ENCODE peak calls at places on chromosomes 11 and 22, in five cellular contexts. G, Z, K, Q and S are unnamed samples.

GRCh38 chr11:118885831-118886571 is 2.3 kb downstream of the CXCR5 start:
- DNase-seq in K (no peak), Q (no peak), Z (no peak), G (no peak), S (no peak)

GRCh38 chr11:73366265-73366610 is 10.0 kb upstream of the RELT start:
- DNase-seq in K (no peak), Q (no peak), Z (no peak), G (no peak), S (no peak)

GRCh38 chr22:27377901-27378300 is 423.7 kb downstream of the MN1 start:
- DNase-seq in Z (no peak), K (no peak), Q (no peak), G (no peak), S (no peak)

GRCh38 chr22:26646158-26646557 is 11.2 kb upstream of the MIAT start:
- DNase-seq in Z (no peak), Q (no peak), K (no peak), G (no peak), S (no peak)

GRCh38 chr11:130202818-130203671 is 43.5 kb downstream of the ST14 start:
- DNase-seq in Q (no peak), K (no peak), Z (no peak), G (no peak), S (no peak)

GRCh38 chr11:132858203-132858602 is 674.1 kb downstream of the OPCML start:
- DNase-seq in Z (no peak), K (no peak), Q (no peak), G (peak), S (no peak)

GRCh38 chr11:78630155-78630554 is 55.5 kb upstream of the NARS2 start:
- DNase-seq in Z (no peak), G (no peak), K (no peak), Q (no peak), S (no peak)

GRCh38 chr22:43370045-43370444 is 26.9 kb upstream of the SCUBE1 start:
- DNase-seq in Z (no peak), Q (no peak), K (no peak), G (no peak), S (no peak)

GRCh38 chr11:133047036-133047800 is 485.1 kb downstream of the OPCML start:
- DNase-seq in Q (no peak), Z (no peak), G (no peak), K (no peak), S (peak)

GRCh38 chr11:45669956-45670355 is 4.5 kb upstream of the CHST1 start:
- DNase-seq in Q (no peak), G (no peak), K (no peak), Z (no peak), S (no peak)

GRCh38 chr11:93188726-93189125 is 9.1 kb downstream of the SLC36A4 start:
- DNase-seq in Q (no peak), G (no peak), K (no peak), Z (no peak), S (no peak)

GRCh38 chr11:130677486-130678153 is 229.2 kb downstream of the ADAMTS15 start:
- DNase-seq in Q (no peak), G (no peak), Z (peak), K (no peak), S (no peak)

GRCh38 chr22:42945736-42946135 is 69.2 kb downstream of the PACSIN2 start:
- DNase-seq in K (no peak), Q (no peak), Z (no peak), G (no peak), S (no peak)

GRCh38 chr11:74321487-74322188 is 10.2 kb upstream of the P4HA3 start:
- DNase-seq in Z (peak), K (no peak), G (peak), Q (peak), S (peak)

GRCh38 chr11:829116-829945 is 1.6 kb downstream of the CRACR2B start:
- DNase-seq in Z (no peak), K (no peak), Q (no peak), G (no peak), S (no peak)

GRCh38 chr11:26297179-26297970 is 34.6 kb upstream of the ANO3 start:
- DNase-seq in Z (peak), G (peak), K (no peak), Q (peak), S (peak)

GRCh38 chr11:15053201-15053685 is 20.1 kb upstream of the CALCB start:
- DNase-seq in K (no peak), G (no peak), Q (no peak), Z (no peak), S (no peak)

GRCh38 chr22:43273902-43274484 is 69.2 kb downstream of the SCUBE1 start:
- DNase-seq in K (peak), Q (peak), Z (peak), G (peak), S (peak)

GRCh38 chr11:78228467-78228866 is 39.7 kb downstream of the USP35 start:
- DNase-seq in K (peak), Z (peak), G (peak), Q (peak), S (peak)

GRCh38 chr11:1921576-1922141 is 2.2 kb downstream of the TNNT3 start:
- DNase-seq in K (no peak), Q (no peak), G (no peak), Z (no peak), S (peak)

GRCh38 chr11:113618360-113618759 is 87.7 kb downstream of the TMPRSS5 start:
- DNase-seq in K (no peak), G (no peak), Q (no peak), Z (no peak), S (no peak)

GRCh38 chr11:8333431-8334401 is 70.0 kb upstream of the LMO1 start:
- DNase-seq in G (no peak), Q (no peak), Z (no peak), K (no peak), S (no peak)

GRCh38 chr11:7278314-7278917 is 26.7 kb downstream of the SYT9 start:
- DNase-seq in K (no peak), Q (peak), Z (peak), G (peak), S (peak)

GRCh38 chr11:34501962-34502361 is 11.6 kb downstream of the ELF5 start:
- DNase-seq in K (no peak), G (no peak), Z (no peak), Q (no peak), S (no peak)

GRCh38 chr11:26228778-26229177 is 103.2 kb upstream of the ANO3 start:
- DNase-seq in Z (no peak), Q (no peak), K (no peak), G (no peak), S (no peak)

GRCh38 chr11:16191852-16192240 is 164.5 kb downstream of the SOX6 start:
- DNase-seq in K (no peak), Q (no peak), Z (no peak), G (no peak), S (peak)

GRCh38 chr11:15576759-15577158 is 462.0 kb downstream of the INSC start:
- DNase-seq in K (no peak), G (no peak), Q (no peak), Z (no peak), S (no peak)

GRCh38 chr11:17240780-17241179 is 33.0 kb upstream of the PIK3C2A start:
- DNase-seq in Q (no peak), K (no peak), Z (no peak), G (no peak), S (no peak)

GRCh38 chr11:111694851-111695250 is 71.3 kb downstream of the PPP2R1B start:
- DNase-seq in G (peak), K (no peak), Q (no peak), Z (no peak), S (no peak)

GRCh38 chr11:18743900-18744514 is 18.0 kb upstream of the IGSF22 start:
- DNase-seq in Z (no peak), G (no peak), Q (no peak), K (no peak), S (no peak)

GRCh38 chr11:1546536-1547466 is 25.3 kb downstream of the DUSP8 start:
- DNase-seq in K (no peak), Q (peak), G (peak), Z (no peak), S (peak)

GRCh38 chr11:7499046-7499445 is 13.7 kb downstream of the OLFML1 start:
- DNase-seq in Z (no peak), K (no peak), Q (no peak), G (no peak), S (no peak)

GRCh38 chr11:107691003-107691402 is 20.9 kb downstream of the SLN start:
- DNase-seq in G (no peak), Q (no peak), Z (no peak), K (no peak), S (no peak)

GRCh38 chr11:69461272-69461962 is 20.0 kb upstream of the LINC01488 start:
- DNase-seq in G (no peak), Z (no peak), K (no peak), Q (no peak), S (no peak)

GRCh38 chr22:27492566-27493201 is 308.9 kb downstream of the MN1 start:
- DNase-seq in Z (no peak), G (no peak), K (no peak), Q (no peak), S (no peak)

GRCh38 chr22:30008401-30008800 is 71.9 kb upstream of the HORMAD2 start:
- DNase-seq in Z (no peak), G (no peak), K (no peak), Q (no peak), S (no peak)
- TF ChIP-seq FOXM1 in Z (no peak), G (no peak), K (no peak), Q (no peak), S (no peak)

DNA sequence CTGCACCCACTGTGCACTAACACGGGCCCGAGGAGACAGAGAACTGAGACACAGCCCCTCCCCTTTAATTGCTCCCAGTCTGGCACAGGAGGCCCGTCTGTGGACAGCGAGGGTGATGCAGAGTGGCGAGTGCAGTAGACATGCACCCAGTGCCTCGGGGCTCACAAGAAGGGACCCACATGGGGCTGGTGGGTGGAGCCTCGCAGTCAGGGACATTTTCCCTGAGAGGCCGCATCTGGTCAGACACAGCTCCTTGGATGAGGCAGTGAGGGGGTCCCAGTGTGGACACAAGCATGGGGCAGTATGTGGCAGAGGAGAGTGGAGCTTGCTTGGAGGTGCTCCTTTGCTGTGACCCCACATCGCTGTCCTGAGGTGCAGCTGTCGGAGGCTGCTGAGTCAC is 54.8 kb downstream of the SBF1 start:
- DNase-seq in K (no peak), Z (no peak), Q (no peak), G (no peak), S (no peak)
- TF ChIP-seq FOXM1 in K (no peak), Z (no peak), Q (no peak), G (no peak), S (no peak)

GRCh38 chr22:45008853-45009751 is 703 bp downstream of the PHF21B start:
- DNase-seq in Z (no peak), G (no peak), K (no peak), Q (no peak), S (peak)
- TF ChIP-seq FOXM1 in Z (no peak), G (no peak), K (no peak), Q (no peak), S (no peak)

DNA sequence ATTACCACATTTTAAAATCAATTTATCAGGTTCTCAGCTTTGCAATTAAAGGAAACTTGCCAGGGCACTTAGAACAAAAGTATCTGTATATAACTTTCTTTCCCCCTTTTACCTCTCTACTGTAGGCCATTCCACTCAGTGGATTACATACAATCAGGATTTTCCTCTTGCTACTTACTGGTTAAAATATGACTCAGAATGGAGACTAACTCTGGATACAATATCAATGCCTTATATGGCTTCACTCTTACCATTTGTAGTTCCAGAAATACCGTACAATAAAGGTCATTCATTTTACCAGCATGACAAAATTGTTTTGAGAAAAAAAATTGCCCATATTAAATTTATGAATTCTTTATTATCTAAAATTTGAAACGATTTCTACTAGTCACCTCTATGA is 706.8 kb downstream of the KCNA4 start:
- DNase-seq in K (no peak), Z (no peak), G (no peak), Q (no peak), S (no peak)
- TF ChIP-seq FOXM1 in K (no peak), Z (no peak), G (no peak), Q (no peak), S (peak)

GRCh38 chr22:33875316-33875715 is 45.0 kb downstream of the LARGE1 start:
- DNase-seq in G (no peak), K (no peak), Q (no peak), Z (no peak), S (no peak)
- TF ChIP-seq FOXM1 in G (no peak), K (no peak), Q (no peak), Z (no peak), S (no peak)

GRCh38 chr22:28815729-28816128 is 15.4 kb upstream of the XBP1 start:
- DNase-seq in K (no peak), Z (no peak), G (no peak), Q (no peak), S (no peak)

GRCh38 chr22:28819253-28820096 is 19.1 kb upstream of the XBP1 start:
- DNase-seq in G (no peak), Q (no peak), K (no peak), Z (peak), S (no peak)

GRCh38 chr22:28816994-28817530 is 16.7 kb upstream of the XBP1 start:
- DNase-seq in Q (no peak), K (no peak), G (no peak), Z (no peak), S (no peak)

GRCh38 chr22:28820885-28821284 is 20.5 kb upstream of the XBP1 start:
- DNase-seq in G (no peak), Z (no peak), Q (no peak), K (no peak), S (no peak)

DNA sequence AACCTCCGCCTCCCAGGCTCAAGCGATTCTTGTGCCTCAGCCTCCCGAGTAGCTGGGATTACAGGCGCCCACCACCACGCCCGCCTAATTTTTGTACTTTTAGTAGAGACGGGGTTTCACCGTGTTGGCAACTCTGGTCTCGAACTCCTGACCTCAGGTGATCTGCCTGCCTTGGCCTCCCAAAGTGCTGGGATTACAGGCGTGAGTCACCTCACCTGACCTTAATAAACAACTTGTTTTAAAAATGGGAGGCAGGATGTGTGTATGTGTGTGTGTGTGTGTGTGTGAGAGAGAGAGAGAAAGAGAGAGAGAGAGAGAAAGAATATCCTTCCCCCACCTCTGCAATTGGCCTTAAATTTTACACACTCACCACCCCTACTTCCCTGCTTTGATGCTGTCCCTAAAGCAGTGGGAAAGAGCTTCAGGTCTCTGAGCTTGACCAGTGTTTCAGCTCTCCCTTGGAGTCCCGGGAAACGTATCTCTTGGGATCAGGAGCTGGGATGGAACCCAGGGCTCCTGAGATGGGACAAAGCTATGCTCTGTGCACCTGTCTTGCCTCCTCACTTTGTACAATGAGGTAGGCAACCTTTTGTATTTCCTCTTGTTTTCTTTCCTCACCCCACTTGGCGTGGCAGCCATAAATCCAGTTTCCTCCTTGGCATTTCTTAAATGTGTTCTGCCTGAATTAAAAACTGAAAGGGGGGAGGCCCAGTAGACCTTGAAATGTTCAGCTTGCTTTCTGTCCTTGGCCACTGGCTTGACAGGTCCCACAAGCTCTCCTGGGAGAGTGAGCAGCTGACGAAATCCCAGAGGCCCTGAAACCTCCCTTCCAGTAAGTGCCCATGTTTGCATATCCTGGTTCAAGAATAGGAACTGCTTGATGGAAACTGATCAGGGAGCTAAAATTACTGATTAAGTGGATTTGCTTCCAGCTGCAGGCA is 17.8 kb upstream of the XBP1 start:
- DNase-seq in Z (peak), G (no peak), Q (no peak), K (no peak), S (peak)
- TF ChIP-seq FOXM1 in Z (no peak), G (no peak), Q (no peak), K (no peak), S (no peak)

GRCh38 chr11:101862410-101863233 is 52.2 kb upstream of the CEP126 start:
- DNase-seq in Z (peak), Q (no peak), G (peak), K (no peak), S (peak)
- TF ChIP-seq FOXM1 in Z (no peak), Q (no peak), G (no peak), K (no peak), S (no peak)

GRCh38 chr11:76663912-76664440 is 6.6 kb downstream of the LRRC32 start:
- DNase-seq in K (no peak), G (no peak), Q (no peak), Z (no peak), S (peak)

GRCh38 chr11:76661835-76662434 is 8.6 kb downstream of the LRRC32 start:
- DNase-seq in Z (no peak), K (no peak), Q (no peak), G (no peak), S (no peak)

GRCh38 chr11:76664578-76665061 is 5.9 kb downstream of the LRRC32 start:
- DNase-seq in Z (no peak), K (no peak), G (no peak), Q (peak), S (peak)

GRCh38 chr11:76662656-76663460 is 7.7 kb downstream of the LRRC32 start:
- DNase-seq in Z (no peak), Q (no peak), G (no peak), K (no peak), S (no peak)

GRCh38 chr11:76663461-76663760 is 7.1 kb downstream of the LRRC32 start:
- DNase-seq in G (no peak), Q (no peak), Z (no peak), K (no peak), S (peak)
- TF ChIP-seq FOXM1 in G (no peak), Q (no peak), Z (no peak), K (no peak), S (no peak)

GRCh38 chr22:40054486-40054885 is 59.7 kb downstream of the FAM83F start:
- DNase-seq in K (no peak), G (no peak), Z (no peak), Q (no peak), S (no peak)

GRCh38 chr22:40058265-40058664 is 63.5 kb downstream of the FAM83F start:
- DNase-seq in Q (no peak), G (peak), K (no peak), Z (no peak), S (no peak)

GRCh38 chr22:40055143-40055926 is 60.6 kb downstream of the FAM83F start:
- DNase-seq in Z (no peak), G (no peak), Q (peak), K (peak), S (no peak)

GRCh38 chr22:40057652-40058051 is 62.9 kb downstream of the FAM83F start:
- DNase-seq in Z (no peak), K (no peak), Q (no peak), G (no peak), S (no peak)

GRCh38 chr22:40056163-40056958 is 61.6 kb downstream of the FAM83F start:
- DNase-seq in G (no peak), Q (no peak), Z (no peak), K (no peak), S (no peak)
- TF ChIP-seq FOXM1 in G (no peak), Q (no peak), Z (no peak), K (no peak), S (no peak)

DNA sequence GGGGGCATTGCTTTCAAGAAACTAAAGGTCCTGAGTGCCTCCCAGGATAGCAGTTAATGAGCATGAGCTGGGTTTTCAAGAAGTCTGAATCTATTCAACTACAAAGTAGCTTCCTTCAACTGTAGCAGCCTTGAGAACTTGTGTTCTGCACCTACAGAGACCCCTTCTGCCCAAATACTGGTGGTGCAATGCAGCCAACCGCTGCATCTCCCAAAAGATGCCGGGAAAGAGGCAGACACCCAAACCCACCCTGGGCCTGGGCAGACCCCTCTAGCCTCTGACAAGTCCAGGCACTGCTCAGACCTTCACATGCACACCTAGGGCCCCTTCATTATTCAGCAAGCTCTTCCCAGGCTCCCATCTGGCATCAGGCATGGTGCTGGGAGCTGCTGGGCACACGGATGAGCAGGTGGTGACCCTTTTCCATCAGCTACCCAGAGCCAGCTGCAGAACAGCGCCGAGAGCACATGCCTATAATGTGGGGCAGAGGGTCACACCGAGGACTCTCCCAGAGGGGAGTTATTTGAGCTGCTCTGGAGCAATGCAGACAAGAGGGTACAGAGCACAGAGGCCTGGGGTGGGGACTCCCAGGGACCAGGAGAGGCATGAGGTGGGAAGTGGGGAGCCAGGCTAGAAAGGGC is 44.9 kb upstream of the ETS1 start:
- DNase-seq in K (no peak), G (peak), Z (peak), Q (no peak), S (peak)
- TF ChIP-seq FOXM1 in K (no peak), G (no peak), Z (no peak), Q (no peak), S (no peak)